ENCODE peak calls at places on chromosomes 1 and 21, in seven cellular contexts. One of them, this sample, is unnamed.
A peak's percentile ranks its signal among the peaks of the same experiment; 100 is the strongest.

GRCh38 chr1:86503477-86504129 is 34.9 kb downstream of the CLCA1 start:
- DNase-seq in mucosa of gallbladder: peak; percentile 45
- DNase-seq in activated CD8-positive, alpha-beta memory T cell treated with anti-CD3 and anti-CD28 coated beads, Interleukin-2, amount 10 ng/mL, durations not matched to agents 7 days and 5 days: no peak
- DNase-seq in HFF-Myc: no peak
- DNase-seq in Right ventricle myocardium superior: peak; percentile 70
- DNase-seq in NCI-H1694: no peak
- DNase-seq in ELR: no peak
- DNase-seq in this sample: no peak

GRCh38 chr1:225817611-225818061 is 7.7 kb downstream of the EPHX1 start:
- DNase-seq in ELR: peak; percentile 79
- DNase-seq in mucosa of gallbladder: peak; percentile 90
- DNase-seq in activated CD8-positive, alpha-beta memory T cell treated with anti-CD3 and anti-CD28 coated beads, Interleukin-2, amount 10 ng/mL, durations not matched to agents 7 days and 5 days: no peak
- DNase-seq in NCI-H1694: no peak
- DNase-seq in HFF-Myc: peak; percentile 83
- DNase-seq in Right ventricle myocardium superior: peak; percentile 81
- DNase-seq in this sample: peak; percentile 74

GRCh38 chr1:192575499-192576189 is at the start of gene RGS1:
- DNase-seq in HFF-Myc: no peak
- DNase-seq in Right ventricle myocardium superior: no peak
- DNase-seq in activated CD8-positive, alpha-beta memory T cell treated with anti-CD3 and anti-CD28 coated beads, Interleukin-2, amount 10 ng/mL, durations not matched to agents 7 days and 5 days: peak; percentile 79
- DNase-seq in ELR: no peak
- DNase-seq in mucosa of gallbladder: peak; percentile 67
- DNase-seq in NCI-H1694: no peak
- DNase-seq in this sample: no peak

GRCh38 chr1:156801409-156802121 is 15.1 kb downstream of the SH2D2A start:
- DNase-seq in Right ventricle myocardium superior: no peak
- DNase-seq in HFF-Myc: peak; percentile 93
- DNase-seq in mucosa of gallbladder: no peak
- DNase-seq in NCI-H1694: no peak
- DNase-seq in ELR: peak; percentile 49
- DNase-seq in activated CD8-positive, alpha-beta memory T cell treated with anti-CD3 and anti-CD28 coated beads, Interleukin-2, amount 10 ng/mL, durations not matched to agents 7 days and 5 days: no peak
- DNase-seq in this sample: no peak

GRCh38 chr1:172746091-172746949 is 87.4 kb downstream of the FASLG start:
- DNase-seq in mucosa of gallbladder: peak; percentile 68
- DNase-seq in activated CD8-positive, alpha-beta memory T cell treated with anti-CD3 and anti-CD28 coated beads, Interleukin-2, amount 10 ng/mL, durations not matched to agents 7 days and 5 days: peak; percentile 55
- DNase-seq in HFF-Myc: peak; percentile 93
- DNase-seq in NCI-H1694: no peak
- DNase-seq in Right ventricle myocardium superior: no peak
- DNase-seq in ELR: peak; percentile 99
- DNase-seq in this sample: peak; percentile 83

GRCh38 chr1:204408074-204408507 is 3.5 kb downstream of the PPP1R15B start:
- DNase-seq in ELR: peak; percentile 69
- DNase-seq in mucosa of gallbladder: peak; percentile 70
- DNase-seq in Right ventricle myocardium superior: peak; percentile 82
- DNase-seq in activated CD8-positive, alpha-beta memory T cell treated with anti-CD3 and anti-CD28 coated beads, Interleukin-2, amount 10 ng/mL, durations not matched to agents 7 days and 5 days: peak; percentile 45
- DNase-seq in NCI-H1694: peak; percentile 23
- DNase-seq in HFF-Myc: no peak
- DNase-seq in this sample: peak; percentile 30

GRCh38 chr1:2563205-2563604 is 7.0 kb downstream of the TNFRSF14 start:
- DNase-seq in ELR: no peak
- DNase-seq in mucosa of gallbladder: no peak
- DNase-seq in HFF-Myc: no peak
- DNase-seq in NCI-H1694: no peak
- DNase-seq in activated CD8-positive, alpha-beta memory T cell treated with anti-CD3 and anti-CD28 coated beads, Interleukin-2, amount 10 ng/mL, durations not matched to agents 7 days and 5 days: no peak
- DNase-seq in Right ventricle myocardium superior: no peak
- DNase-seq in this sample: no peak

GRCh38 chr1:7229696-7230095 is 444.4 kb downstream of the CAMTA1 start:
- DNase-seq in HFF-Myc: peak; percentile 59
- DNase-seq in NCI-H1694: no peak
- DNase-seq in ELR: peak; percentile 62
- DNase-seq in mucosa of gallbladder: no peak
- DNase-seq in Right ventricle myocardium superior: no peak
- DNase-seq in activated CD8-positive, alpha-beta memory T cell treated with anti-CD3 and anti-CD28 coated beads, Interleukin-2, amount 10 ng/mL, durations not matched to agents 7 days and 5 days: peak; percentile 5
- DNase-seq in this sample: no peak

GRCh38 chr1:156146006-156146748 is 7.2 kb upstream of the SEMA4A start:
- DNase-seq in activated CD8-positive, alpha-beta memory T cell treated with anti-CD3 and anti-CD28 coated beads, Interleukin-2, amount 10 ng/mL, durations not matched to agents 7 days and 5 days: peak; percentile 70
- DNase-seq in Right ventricle myocardium superior: peak; percentile 80
- DNase-seq in HFF-Myc: peak; percentile 85
- DNase-seq in NCI-H1694: peak; percentile 94
- DNase-seq in ELR: peak; percentile 95
- DNase-seq in mucosa of gallbladder: peak; percentile 67
- DNase-seq in this sample: peak; percentile 92

GRCh38 chr1:155170101-155170785 is 2.9 kb downstream of the KRTCAP2 start:
- DNase-seq in mucosa of gallbladder: no peak
- DNase-seq in NCI-H1694: no peak
- DNase-seq in HFF-Myc: no peak
- DNase-seq in activated CD8-positive, alpha-beta memory T cell treated with anti-CD3 and anti-CD28 coated beads, Interleukin-2, amount 10 ng/mL, durations not matched to agents 7 days and 5 days: peak; percentile 29
- DNase-seq in Right ventricle myocardium superior: no peak
- DNase-seq in ELR: no peak
- DNase-seq in this sample: no peak

GRCh38 chr1:150150511-150151021 is 850 bp downstream of the PLEKHO1 start:
- DNase-seq in HFF-Myc: no peak
- DNase-seq in ELR: peak; percentile 60
- DNase-seq in activated CD8-positive, alpha-beta memory T cell treated with anti-CD3 and anti-CD28 coated beads, Interleukin-2, amount 10 ng/mL, durations not matched to agents 7 days and 5 days: no peak
- DNase-seq in Right ventricle myocardium superior: peak; percentile 62
- DNase-seq in mucosa of gallbladder: no peak
- DNase-seq in NCI-H1694: no peak
- DNase-seq in this sample: no peak

GRCh38 chr1:223748773-223749733 is 36.7 kb downstream of the CAPN2 start:
- DNase-seq in NCI-H1694: peak; percentile 15
- DNase-seq in ELR: peak; percentile 58
- DNase-seq in Right ventricle myocardium superior: peak; percentile 86
- DNase-seq in activated CD8-positive, alpha-beta memory T cell treated with anti-CD3 and anti-CD28 coated beads, Interleukin-2, amount 10 ng/mL, durations not matched to agents 7 days and 5 days: peak; percentile 67
- DNase-seq in mucosa of gallbladder: peak; percentile 59
- DNase-seq in HFF-Myc: no peak
- DNase-seq in this sample: peak; percentile 49

GRCh38 chr1:9703681-9704080 is 52.1 kb downstream of the PIK3CD start:
- DNase-seq in HFF-Myc: no peak
- DNase-seq in ELR: no peak
- DNase-seq in mucosa of gallbladder: no peak
- DNase-seq in activated CD8-positive, alpha-beta memory T cell treated with anti-CD3 and anti-CD28 coated beads, Interleukin-2, amount 10 ng/mL, durations not matched to agents 7 days and 5 days: no peak
- DNase-seq in NCI-H1694: no peak
- DNase-seq in Right ventricle myocardium superior: no peak
- DNase-seq in this sample: no peak

GRCh38 chr1:10973552-10973951 is 38.9 kb upstream of the TARDBP start:
- DNase-seq in HFF-Myc: no peak
- DNase-seq in ELR: no peak
- DNase-seq in activated CD8-positive, alpha-beta memory T cell treated with anti-CD3 and anti-CD28 coated beads, Interleukin-2, amount 10 ng/mL, durations not matched to agents 7 days and 5 days: no peak
- DNase-seq in mucosa of gallbladder: no peak
- DNase-seq in NCI-H1694: no peak
- DNase-seq in Right ventricle myocardium superior: peak; percentile 74
- DNase-seq in this sample: no peak

GRCh38 chr1:77388655-77389054 is 106.8 kb downstream of the AK5 start:
- DNase-seq in NCI-H1694: no peak
- DNase-seq in activated CD8-positive, alpha-beta memory T cell treated with anti-CD3 and anti-CD28 coated beads, Interleukin-2, amount 10 ng/mL, durations not matched to agents 7 days and 5 days: no peak
- DNase-seq in ELR: no peak
- DNase-seq in mucosa of gallbladder: no peak
- DNase-seq in HFF-Myc: no peak
- DNase-seq in Right ventricle myocardium superior: no peak
- DNase-seq in this sample: no peak

GRCh38 chr1:174768516-174768915 is 231.2 kb upstream of the CACYBP start:
- DNase-seq in mucosa of gallbladder: no peak
- DNase-seq in ELR: no peak
- DNase-seq in HFF-Myc: no peak
- DNase-seq in activated CD8-positive, alpha-beta memory T cell treated with anti-CD3 and anti-CD28 coated beads, Interleukin-2, amount 10 ng/mL, durations not matched to agents 7 days and 5 days: no peak
- DNase-seq in NCI-H1694: no peak
- DNase-seq in Right ventricle myocardium superior: no peak
- DNase-seq in this sample: no peak

GRCh38 chr1:232628335-232629214 is 1.4 kb downstream of the SIPA1L2 start:
- DNase-seq in NCI-H1694: no peak
- DNase-seq in activated CD8-positive, alpha-beta memory T cell treated with anti-CD3 and anti-CD28 coated beads, Interleukin-2, amount 10 ng/mL, durations not matched to agents 7 days and 5 days: no peak
- DNase-seq in HFF-Myc: no peak
- DNase-seq in mucosa of gallbladder: no peak
- DNase-seq in Right ventricle myocardium superior: no peak
- DNase-seq in ELR: peak; percentile 45
- DNase-seq in this sample: peak; percentile 52

GRCh38 chr1:62774006-62774405 is 9.9 kb upstream of the ATG4C start:
- DNase-seq in ELR: no peak
- DNase-seq in Right ventricle myocardium superior: no peak
- DNase-seq in HFF-Myc: no peak
- DNase-seq in mucosa of gallbladder: no peak
- DNase-seq in NCI-H1694: no peak
- DNase-seq in activated CD8-positive, alpha-beta memory T cell treated with anti-CD3 and anti-CD28 coated beads, Interleukin-2, amount 10 ng/mL, durations not matched to agents 7 days and 5 days: no peak
- DNase-seq in this sample: no peak

GRCh38 chr21:45408811-45409261 is 3.9 kb downstream of the COL18A1 start:
- DNase-seq in ELR: no peak
- DNase-seq in NCI-H1694: no peak
- DNase-seq in HFF-Myc: no peak
- DNase-seq in mucosa of gallbladder: no peak
- DNase-seq in activated CD8-positive, alpha-beta memory T cell treated with anti-CD3 and anti-CD28 coated beads, Interleukin-2, amount 10 ng/mL, durations not matched to agents 7 days and 5 days: no peak
- DNase-seq in Right ventricle myocardium superior: peak; percentile 60
- DNase-seq in this sample: no peak

GRCh38 chr1:9145021-9145668 is 16.2 kb upstream of the GPR157 start:
- DNase-seq in activated CD8-positive, alpha-beta memory T cell treated with anti-CD3 and anti-CD28 coated beads, Interleukin-2, amount 10 ng/mL, durations not matched to agents 7 days and 5 days: no peak
- DNase-seq in HFF-Myc: no peak
- DNase-seq in NCI-H1694: no peak
- DNase-seq in mucosa of gallbladder: peak; percentile 44
- DNase-seq in Right ventricle myocardium superior: no peak
- DNase-seq in ELR: peak; percentile 89
- DNase-seq in this sample: no peak

GRCh38 chr1:28449904-28450303 is 55.9 kb upstream of the RCC1 start:
- DNase-seq in Right ventricle myocardium superior: no peak
- DNase-seq in mucosa of gallbladder: no peak
- DNase-seq in ELR: no peak
- DNase-seq in HFF-Myc: no peak
- DNase-seq in NCI-H1694: no peak
- DNase-seq in activated CD8-positive, alpha-beta memory T cell treated with anti-CD3 and anti-CD28 coated beads, Interleukin-2, amount 10 ng/mL, durations not matched to agents 7 days and 5 days: peak; percentile 79
- DNase-seq in this sample: no peak

GRCh38 chr1:12593621-12594066 is 24.4 kb downstream of the DHRS3 start:
- DNase-seq in HFF-Myc: no peak
- DNase-seq in Right ventricle myocardium superior: peak; percentile 76
- DNase-seq in ELR: peak; percentile 37
- DNase-seq in mucosa of gallbladder: peak; percentile 74
- DNase-seq in activated CD8-positive, alpha-beta memory T cell treated with anti-CD3 and anti-CD28 coated beads, Interleukin-2, amount 10 ng/mL, durations not matched to agents 7 days and 5 days: no peak
- DNase-seq in NCI-H1694: no peak
- DNase-seq in this sample: no peak

GRCh38 chr1:96633695-96634094 is 87.9 kb upstream of the PTBP2 start:
- DNase-seq in mucosa of gallbladder: no peak
- DNase-seq in HFF-Myc: no peak
- DNase-seq in Right ventricle myocardium superior: no peak
- DNase-seq in activated CD8-positive, alpha-beta memory T cell treated with anti-CD3 and anti-CD28 coated beads, Interleukin-2, amount 10 ng/mL, durations not matched to agents 7 days and 5 days: no peak
- DNase-seq in NCI-H1694: no peak
- DNase-seq in ELR: peak; percentile 28
- DNase-seq in this sample: no peak

GRCh38 chr21:27129694-27130093 is 162.8 kb upstream of the ADAMTS5 start:
- DNase-seq in ELR: no peak
- DNase-seq in NCI-H1694: no peak
- DNase-seq in Right ventricle myocardium superior: no peak
- DNase-seq in HFF-Myc: no peak
- DNase-seq in mucosa of gallbladder: no peak
- DNase-seq in activated CD8-positive, alpha-beta memory T cell treated with anti-CD3 and anti-CD28 coated beads, Interleukin-2, amount 10 ng/mL, durations not matched to agents 7 days and 5 days: no peak
- DNase-seq in this sample: no peak

GRCh38 chr1:72037745-72038343 is 244.5 kb downstream of the NEGR1 start:
- DNase-seq in mucosa of gallbladder: peak; percentile 42
- DNase-seq in HFF-Myc: peak; percentile 7
- DNase-seq in ELR: peak; percentile 53
- DNase-seq in NCI-H1694: peak; percentile 74
- DNase-seq in activated CD8-positive, alpha-beta memory T cell treated with anti-CD3 and anti-CD28 coated beads, Interleukin-2, amount 10 ng/mL, durations not matched to agents 7 days and 5 days: no peak
- DNase-seq in Right ventricle myocardium superior: no peak
- DNase-seq in this sample: peak; percentile 20

GRCh38 chr1:211066781-211067384 is 67.1 kb downstream of the KCNH1 start:
- DNase-seq in Right ventricle myocardium superior: no peak
- DNase-seq in ELR: no peak
- DNase-seq in NCI-H1694: no peak
- DNase-seq in mucosa of gallbladder: no peak
- DNase-seq in activated CD8-positive, alpha-beta memory T cell treated with anti-CD3 and anti-CD28 coated beads, Interleukin-2, amount 10 ng/mL, durations not matched to agents 7 days and 5 days: no peak
- DNase-seq in HFF-Myc: no peak
- DNase-seq in this sample: no peak

GRCh38 chr1:197841828-197842573 is 60.4 kb upstream of the C1orf53 start:
- DNase-seq in ELR: peak; percentile 3
- DNase-seq in HFF-Myc: no peak
- DNase-seq in Right ventricle myocardium superior: no peak
- DNase-seq in NCI-H1694: no peak
- DNase-seq in activated CD8-positive, alpha-beta memory T cell treated with anti-CD3 and anti-CD28 coated beads, Interleukin-2, amount 10 ng/mL, durations not matched to agents 7 days and 5 days: no peak
- DNase-seq in mucosa of gallbladder: no peak
- DNase-seq in this sample: no peak

GRCh38 chr1:225777058-225777582 is 506 bp upstream of the SRP9 start:
- DNase-seq in Right ventricle myocardium superior: no peak
- DNase-seq in mucosa of gallbladder: no peak
- DNase-seq in activated CD8-positive, alpha-beta memory T cell treated with anti-CD3 and anti-CD28 coated beads, Interleukin-2, amount 10 ng/mL, durations not matched to agents 7 days and 5 days: no peak
- DNase-seq in HFF-Myc: no peak
- DNase-seq in NCI-H1694: no peak
- DNase-seq in ELR: peak; percentile 35
- DNase-seq in this sample: no peak

GRCh38 chr1:32199717-32200072 is 700 bp upstream of the CCDC28B start:
- DNase-seq in NCI-H1694: no peak
- DNase-seq in HFF-Myc: no peak
- DNase-seq in activated CD8-positive, alpha-beta memory T cell treated with anti-CD3 and anti-CD28 coated beads, Interleukin-2, amount 10 ng/mL, durations not matched to agents 7 days and 5 days: no peak
- DNase-seq in Right ventricle myocardium superior: peak; percentile 85
- DNase-seq in ELR: no peak
- DNase-seq in mucosa of gallbladder: peak; percentile 83
- DNase-seq in this sample: no peak

This sample was measured in COLO829.